ENCODE peak calls at places on chromosomes 11 and 22, in nine cellular contexts. M, J, U, N, P, Q, X, T and H are unnamed samples.

GRCh38 chr22:26714971-26715370 is 57.6 kb downstream of the MIAT start:
- DNase-seq in X (peak; percentile 21), T (no peak), U (no peak), N (no peak), P (no peak), M (no peak), Q (no peak), J (no peak), H (no peak)

GRCh38 chr11:10144954-10145353 is 149.1 kb downstream of the SBF2 start:
- DNase-seq in X (no peak), T (no peak), J (no peak), Q (no peak), M (no peak), U (no peak), P (no peak), N (no peak), H (no peak)

GRCh38 chr11:41281131-41281742 is 178.2 kb downstream of the LRRC4C start:
- DNase-seq in U (no peak), N (no peak), M (no peak), T (no peak), J (no peak), P (no peak), Q (no peak), X (no peak), H (no peak)

GRCh38 chr11:9568854-9569587 is 4.4 kb upstream of the WEE1 start:
- DNase-seq in U (peak; percentile 83), J (no peak), X (peak; percentile 93), N (peak; percentile 62), T (peak; percentile 74), P (peak; percentile 94), Q (peak; percentile 87), M (no peak), H (peak; percentile 84)

GRCh38 chr11:120127236-120127635 is 10.7 kb downstream of the TRIM29 start:
- DNase-seq in Q (no peak), J (no peak), U (no peak), X (no peak), P (no peak), T (no peak), N (no peak), M (no peak), H (no peak)

GRCh38 chr11:21615871-21616270 is 577.0 kb upstream of the ANO5 start:
- DNase-seq in M (no peak), T (no peak), U (no peak), X (no peak), Q (no peak), J (no peak), P (no peak), N (no peak), H (no peak)

GRCh38 chr11:62591448-62592215 is at the start of gene TUT1:
- DNase-seq in U (peak; percentile 95), Q (peak; percentile 98), P (peak; percentile 99), X (peak; percentile 99), T (peak; percentile 100), N (peak; percentile 95), J (peak; percentile 99), M (peak; percentile 95), H (peak; percentile 98)

GRCh38 chr11:2143652-2144548 is 4.7 kb upstream of the IGF2 start:
- DNase-seq in N (no peak), J (no peak), Q (no peak), T (no peak), U (no peak), X (no peak), M (no peak), P (peak; percentile 23), H (peak; percentile 38)

GRCh38 chr22:49553076-49553475 is 274.6 kb downstream of the BRD1 start:
- DNase-seq in X (no peak), N (no peak), M (no peak), J (no peak), Q (no peak), T (no peak), P (no peak), U (no peak), H (no peak)

GRCh38 chr11:6505577-6506240 is 8.6 kb downstream of the DNHD1 start:
- DNase-seq in P (peak; percentile 80), U (no peak), T (peak; percentile 53), X (peak; percentile 76), Q (peak; percentile 47), J (peak; percentile 37), M (peak; percentile 32), N (peak; percentile 66), H (peak; percentile 49)

GRCh38 chr22:27213766-27214581 is 556.6 kb downstream of the MIAT start:
- DNase-seq in P (no peak), T (no peak), U (peak; percentile 16), N (no peak), X (peak; percentile 96), M (no peak), J (no peak), Q (no peak), H (peak; percentile 24)

GRCh38 chr11:107676341-107676740 is 35.5 kb downstream of the SLN start:
- DNase-seq in N (no peak), T (no peak), P (no peak), X (no peak), Q (no peak), J (no peak), U (no peak), M (no peak), H (no peak)

GRCh38 chr22:27980424-27981148 is 61.5 kb upstream of the PITPNB start:
- DNase-seq in P (no peak), U (no peak), X (no peak), Q (no peak), N (no peak), J (no peak), T (no peak), M (no peak), H (no peak)

GRCh38 chr22:41893591-41894375 is 21.1 kb downstream of the SHISA8 start:
- DNase-seq in X (no peak), M (no peak), J (no peak), P (no peak), U (no peak), T (no peak), N (no peak), Q (no peak), H (no peak)